ENCODE peak calls at places on chromosomes 16 and 17, in five cellular contexts. Z is uterus, S is psoas muscle, C is PC-3, L is gastrocnemius medialis. T is an unnamed sample. For H3K4me1, the result is how much of the 10 kb centered on the place peaks cover.

GRCh38 chr17:45043813-45044540 is 7.5 kb downstream of the DCAKD start:
- DNase-seq in L (no peak), Z (no peak), S (no peak), C (no peak), T (no peak)

GRCh38 chr16:962366-962765 is 8.4 kb downstream of the LMF1 start:
- DNase-seq in Z (no peak), S (no peak), L (no peak), C (no peak), T (no peak)

GRCh38 chr16:67545665-67546024 is 16.7 kb upstream of the CTCF start:
- DNase-seq in C (no peak), S (no peak), L (no peak), Z (no peak), T (no peak)

GRCh38 chr16:82750078-82750477 is 123.3 kb downstream of the CDH13 start:
- DNase-seq in C (no peak), S (no peak), Z (no peak), L (no peak), T (no peak)

GRCh38 chr17:50266384-50267073 is 7.7 kb upstream of the TMEM92 start:
- DNase-seq in S (peak), Z (peak), C (peak), L (no peak), T (peak)

GRCh38 chr16:27177031-27177774 is 26.1 kb upstream of the KDM8 start:
- DNase-seq in C (peak), S (no peak), L (no peak), Z (no peak), T (no peak)

GRCh38 chr16:1530883-1531637 is 2.4 kb upstream of the TMEM204 start:
- DNase-seq in C (no peak), S (peak), Z (peak), L (peak), T (no peak)

GRCh38 chr17:48568499-48569259 is 9.5 kb downstream of the HOXB4 start:
- DNase-seq in Z (no peak), L (no peak), C (no peak), S (no peak), T (no peak)

GRCh38 chr17:17749921-17750320 is 68.7 kb downstream of the RAI1 start:
- DNase-seq in C (peak), L (no peak), Z (peak), S (no peak), T (peak)

GRCh38 chr17:48997103-48997826 is at the start of gene IGF2BP1:
- DNase-seq in C (no peak), L (no peak), Z (no peak), S (no peak), T (peak)

GRCh38 chr16:81551821-81552304 is 107.3 kb downstream of the CMIP start:
- DNase-seq in C (no peak), Z (no peak), S (peak), L (no peak), T (no peak)

GRCh38 chr16:89472711-89473075 is 17.7 kb downstream of the ANKRD11 start:
- DNase-seq in Z (no peak), S (no peak), L (no peak), C (no peak), T (no peak)
- H3K4me1 ChIP-seq in Z (under half), S (half or more), L (half or more), C (half or more), T (under half)

GRCh38 chr17:42541041-42541833 is 5.2 kb downstream of the NAGLU start:
- DNase-seq in C (peak), Z (no peak), S (no peak), L (no peak), T (no peak)
- H3K27ac ChIP-seq in C (peak), Z (no peak), S (peak), L (no peak), T (no peak)

GRCh38 chr17:77303620-77304019 is 162.9 kb downstream of the SEC14L1 start:
- DNase-seq in L (no peak), C (no peak), S (no peak), Z (no peak), T (no peak)

GRCh38 chr17:77302682-77303081 is 161.9 kb downstream of the SEC14L1 start:
- DNase-seq in C (no peak), L (no peak), Z (no peak), S (no peak), T (no peak)

GRCh38 chr17:77306048-77306789 is 165.4 kb downstream of the SEC14L1 start:
- DNase-seq in S (no peak), L (no peak), C (no peak), Z (no peak), T (no peak)

GRCh38 chr17:77304746-77305473 is 164.1 kb downstream of the SEC14L1 start:
- DNase-seq in C (no peak), L (no peak), S (no peak), Z (no peak), T (peak)

GRCh38 chr17:77304051-77304745 is 163.4 kb downstream of the SEC14L1 start:
- DNase-seq in Z (no peak), L (no peak), S (no peak), C (no peak), T (no peak)
- H3K4me1 ChIP-seq in Z (under half), L (under half), S (under half), C (under half), T (under half)

GRCh38 chr17:43528988-43529814 is 16.9 kb downstream of the ETV4 start:
- DNase-seq in L (no peak), S (no peak), C (no peak), Z (no peak), T (no peak)
- H3K27ac ChIP-seq in L (peak), S (peak), C (no peak), Z (no peak), T (peak)

GRCh38 chr16:85629326-85629725 is 16.2 kb downstream of the GSE1 start:
- DNase-seq in C (no peak), Z (no peak), L (no peak), S (no peak), T (no peak)
- H3K4me1 ChIP-seq in C (under half), Z (under half), L (under half), S (half or more), T (under half)

DNA sequence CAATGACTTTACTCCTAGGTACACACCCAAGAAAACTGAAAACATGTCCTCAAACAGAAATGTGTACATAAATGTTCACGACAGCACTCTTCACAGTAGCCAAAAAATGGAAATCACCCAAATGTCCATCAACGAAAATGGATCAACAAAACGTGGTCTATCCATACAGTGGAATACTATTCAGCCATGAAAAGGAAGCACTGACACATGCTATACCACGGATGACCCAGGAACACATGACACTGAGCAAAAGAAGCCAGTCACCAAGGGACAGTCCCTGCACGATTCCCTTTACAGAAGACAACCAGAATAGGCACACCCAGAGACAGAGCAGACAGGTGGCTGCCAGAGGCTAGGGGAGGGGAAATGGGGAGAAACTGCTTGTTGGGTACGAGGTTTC is 11.3 kb downstream of the ZNF500 start:
- DNase-seq in C (no peak), L (no peak), Z (no peak), S (no peak), T (no peak)
- H3K27ac ChIP-seq in C (no peak), L (no peak), Z (no peak), S (no peak), T (no peak)

GRCh38 chr16:19006446-19007315 is 22.9 kb downstream of the TMC7 start:
- DNase-seq in Z (no peak), S (no peak), L (no peak), C (no peak), T (no peak)

GRCh38 chr16:18999045-18999393 is 15.3 kb downstream of the TMC7 start:
- DNase-seq in L (no peak), C (no peak), Z (no peak), S (no peak), T (no peak)

GRCh38 chr16:19005561-19006445 is 22.1 kb downstream of the TMC7 start:
- DNase-seq in S (peak), Z (peak), L (no peak), C (peak), T (peak)

GRCh38 chr16:19003935-19004334 is 20.2 kb downstream of the TMC7 start:
- DNase-seq in L (no peak), Z (no peak), C (no peak), S (no peak), T (no peak)

GRCh38 chr16:19001788-19002187 is 18.1 kb downstream of the TMC7 start:
- DNase-seq in S (no peak), L (no peak), Z (peak), C (peak), T (no peak)
- H3K4me1 ChIP-seq in S (under half), L (under half), Z (under half), C (half or more), T (under half)

GRCh38 chr16:85173981-85174751 is 61.9 kb upstream of the CIBAR2 start:
- DNase-seq in C (peak), Z (no peak), S (peak), L (no peak), T (no peak)
- H3K27ac ChIP-seq in C (peak), Z (peak), S (peak), L (peak), T (no peak)

GRCh38 chr16:29807426-29808218 is 1.3 kb downstream of the MAZ start:
- DNase-seq in L (peak), Z (peak), C (peak), S (peak), T (peak)
- H3K4me1 ChIP-seq in L (half or more), Z (under half), C (under half), S (half or more), T (under half)

GRCh38 chr16:20865420-20866126 is 34.6 kb downstream of the DCUN1D3 start:
- DNase-seq in Z (no peak), C (peak), L (no peak), S (no peak), T (peak)
- H3K27ac ChIP-seq in Z (peak), C (peak), L (peak), S (peak), T (peak)

T was measured in SJCRH30.